ENCODE peak calls at places on chromosomes 16 and 17, in six cellular contexts. N is IMR-90, G is A549, H is K562, Q is GM12878, V is HepG2. T is an unnamed sample.

GRCh38 chr16:27431773-27432599 is 30.0 kb downstream of the IL21R start:
- DNase-seq in N (peak; percentile 45), G (no peak), H (no peak), Q (no peak), V (no peak), T (peak; percentile 5)

GRCh38 chr17:39485555-39485954 is 24.3 kb downstream of the CDK12 start:
- DNase-seq in N (peak; percentile 98), G (peak; percentile 84), H (no peak), Q (no peak), V (no peak), T (no peak)

GRCh38 chr17:6456914-6457687 is 12.8 kb downstream of the PIMREG start:
- DNase-seq in N (peak; percentile 76), G (peak; percentile 57), H (peak; percentile 86), Q (no peak), V (peak; percentile 52), T (no peak)

GRCh38 chr17:62790554-62790953 is 17.6 kb downstream of the MARCHF10 start:
- DNase-seq in N (peak; percentile 93), G (peak; percentile 80), H (no peak), Q (no peak), V (no peak), T (no peak)

GRCh38 chr16:89395150-89396142 is 94.9 kb downstream of the ANKRD11 start:
- DNase-seq in N (peak; percentile 98), G (peak; percentile 88), H (no peak), Q (no peak), V (peak; percentile 97), T (peak; percentile 45)

GRCh38 chr16:25108054-25108453 is 3.5 kb upstream of the LCMT1 start:
- DNase-seq in N (no peak), G (peak; percentile 52), H (peak; percentile 75), Q (no peak), V (peak; percentile 59), T (no peak)

GRCh38 chr17:48787850-48788249 is 29.2 kb downstream of the TTLL6 start:
- DNase-seq in N (no peak), G (no peak), H (no peak), Q (no peak), V (no peak), T (no peak)

GRCh38 chr17:61662771-61663170 is 71.8 kb upstream of the NACA2 start:
- DNase-seq in N (peak; percentile 48), G (no peak), H (no peak), Q (no peak), V (no peak), T (no peak)

GRCh38 chr17:51029568-51030463 is 90.9 kb downstream of the SPAG9 start:
- DNase-seq in N (peak; percentile 54), G (no peak), H (no peak), Q (no peak), V (no peak), T (no peak)

GRCh38 chr16:88515405-88515804 is 54.8 kb upstream of the ZC3H18 start:
- DNase-seq in N (no peak), G (no peak), H (no peak), Q (no peak), V (no peak), T (no peak)

GRCh38 chr16:57628008-57628781 is at the start of gene ADGRG1:
- DNase-seq in N (peak; percentile 97), G (peak; percentile 93), H (peak; percentile 86), Q (no peak), V (peak; percentile 67), T (peak; percentile 53)

GRCh38 chr16:1964046-1964505 is 550 bp downstream of the RPS2 start:
- DNase-seq in N (no peak), G (peak; percentile 30), H (peak; percentile 59), Q (no peak), V (no peak), T (no peak)

GRCh38 chr16:1966460-1966859 is at the start of gene RNF151:
- DNase-seq in N (no peak), G (no peak), H (no peak), Q (no peak), V (no peak), T (no peak)

GRCh38 chr16:1968146-1968953 is 1.7 kb downstream of the RNF151 start:
- DNase-seq in N (no peak), G (no peak), H (no peak), Q (no peak), V (no peak), T (no peak)

GRCh38 chr16:1964506-1965471 is at the start of gene RPS2:
- DNase-seq in N (peak; percentile 98), G (peak; percentile 99), H (peak; percentile 100), Q (peak; percentile 83), V (peak; percentile 97), T (peak; percentile 100)

GRCh38 chr16:1965610-1966009 is 984 bp upstream of the RPS2 start:
- DNase-seq in N (no peak), G (no peak), H (no peak), Q (no peak), V (no peak), T (no peak)
- TF ChIP-seq BHLHE40 in N (no peak), G (no peak), H (no peak), Q (no peak), V (no peak), T (no peak)

GRCh38 chr16:10332775-10333174 is 53.1 kb upstream of the ATF7IP2 start:
- DNase-seq in N (no peak), G (no peak), H (no peak), Q (no peak), V (no peak), T (no peak)
- TF ChIP-seq BHLHE40 in N (no peak), G (no peak), H (no peak), Q (no peak), V (no peak), T (no peak)

GRCh38 chr16:2795714-2796143 is 2.5 kb upstream of the PRSS41 start:
- DNase-seq in N (no peak), G (no peak), H (peak; percentile 54), Q (no peak), V (no peak), T (no peak)
- TF ChIP-seq BHLHE40 in N (no peak), G (no peak), H (no peak), Q (no peak), V (no peak), T (no peak)

GRCh38 chr16:73288435-73288834 is 240.5 kb upstream of the ZFHX3 start:
- DNase-seq in N (no peak), G (no peak), H (no peak), Q (no peak), V (no peak), T (no peak)

GRCh38 chr16:73289232-73289631 is 241.3 kb upstream of the ZFHX3 start:
- DNase-seq in N (no peak), G (no peak), H (no peak), Q (peak; percentile 86), V (no peak), T (no peak)

GRCh38 chr16:73285336-73285735 is 237.4 kb upstream of the ZFHX3 start:
- DNase-seq in N (no peak), G (no peak), H (no peak), Q (no peak), V (no peak), T (no peak)

GRCh38 chr16:73290258-73290657 is 242.3 kb upstream of the ZFHX3 start:
- DNase-seq in N (no peak), G (no peak), H (no peak), Q (no peak), V (no peak), T (no peak)

GRCh38 chr16:73286643-73287267 is 238.8 kb upstream of the ZFHX3 start:
- DNase-seq in N (no peak), G (no peak), H (no peak), Q (no peak), V (no peak), T (no peak)
- TF ChIP-seq BHLHE40 in N (no peak), G (no peak), H (no peak), Q (no peak), V (no peak), T (no peak)

T was measured in HEK293T.